ENCODE peak calls at places on chromosomes 13 and 19, in four cellular contexts. Z is A549, A is left ventricle myocardium inferior, W is aorta. M is an unnamed sample.

GRCh38 chr19:45498411-45499195 is at the start of gene PPM1N:
- DNase-seq in Z (no peak), A (no peak), W (no peak), M (no peak)

GRCh38 chr19:13026478-13026999 is 31.3 kb downstream of the NFIX start:
- DNase-seq in Z (peak; percentile 39), A (no peak), W (no peak), M (peak; percentile 71)

GRCh38 chr19:7849631-7850428 is 19.8 kb downstream of the EVI5L start:
- DNase-seq in Z (no peak), A (no peak), W (no peak), M (no peak)

GRCh38 chr19:39671739-39672363 is 16.1 kb downstream of the LGALS16 start:
- DNase-seq in Z (peak; percentile 83), A (no peak), W (no peak), M (no peak)

GRCh38 chr13:85223883-85224656 is 575.1 kb downstream of the SLITRK6 start:
- DNase-seq in Z (no peak), A (no peak), W (no peak), M (no peak)

GRCh38 chr19:40716031-40716654 is 543 bp downstream of the COQ8B start:
- DNase-seq in Z (peak; percentile 93), A (no peak), W (no peak), M (peak; percentile 73)

GRCh38 chr13:43751624-43752023 is 35.1 kb downstream of the ENOX1 start:
- DNase-seq in Z (no peak), A (no peak), W (no peak), M (no peak)

GRCh38 chr13:110047511-110047910 is 259.4 kb downstream of the COL4A1 start:
- DNase-seq in Z (no peak), A (peak; percentile 81), W (peak; percentile 81), M (peak; percentile 93)

GRCh38 chr13:46181799-46182490 is at the start of gene LCP1:
- DNase-seq in Z (no peak), A (no peak), W (no peak), M (no peak)

GRCh38 chr13:75437582-75438318 is 44.2 kb downstream of the TBC1D4 start:
- DNase-seq in Z (no peak), A (no peak), W (no peak), M (no peak)

GRCh38 chr19:14135355-14135754 is 1.0 kb downstream of the ASF1B start:
- DNase-seq in Z (no peak), A (no peak), W (no peak), M (no peak)

GRCh38 chr13:34942732-34943674 is 933 bp downstream of the NBEA start:
- DNase-seq in Z (peak; percentile 38), A (peak; percentile 24), W (peak; percentile 34), M (peak; percentile 2)

DNA sequence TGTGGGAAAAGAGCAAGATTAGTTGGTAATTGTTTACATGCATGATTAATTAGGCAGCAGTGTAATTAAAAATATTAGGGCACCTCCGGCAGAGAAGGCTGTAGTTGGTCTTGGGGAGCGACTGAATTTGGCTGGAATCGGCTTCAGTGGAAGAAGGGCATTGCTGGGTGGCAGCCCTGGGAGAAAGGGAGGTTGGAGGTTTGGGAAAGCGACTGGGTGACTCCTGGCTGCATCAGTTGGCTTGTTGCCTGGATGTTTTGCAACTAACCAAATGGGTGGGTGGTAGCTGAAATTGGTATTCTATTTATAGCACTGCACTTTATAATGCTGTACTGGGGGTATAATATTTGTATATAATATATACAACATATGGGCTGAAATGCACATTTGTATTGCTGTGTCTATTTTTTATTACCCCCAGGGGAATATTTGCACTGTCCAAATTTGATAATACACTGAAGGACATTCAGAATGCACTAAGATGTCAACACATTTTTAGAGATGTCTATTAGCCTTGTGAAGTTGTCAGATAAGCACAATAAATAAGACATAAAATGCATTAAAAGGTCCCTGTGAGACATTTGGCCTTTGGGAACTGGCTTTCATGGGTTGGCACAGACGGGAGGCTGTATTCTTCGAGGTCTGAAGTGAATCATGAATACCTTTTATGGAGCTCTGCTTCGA is 1.7 kb downstream of the B3GLCT start:
- DNase-seq in Z (no peak), A (no peak), W (no peak), M (peak; percentile 66)
- H3K4me3 ChIP-seq in Z (peak overlapping the region; percentile 71), A (peak overlapping the region; percentile 78), W (peak overlapping the region; percentile 14), M (peak overlapping the region; percentile 64)

GRCh38 chr13:39376088-39376487 is 226.9 kb downstream of the LHFPL6 start:
- DNase-seq in Z (no peak), A (no peak), W (no peak), M (no peak)
- H3K4me3 ChIP-seq in Z (no peak overlapping the region), A (no peak overlapping the region), W (no peak overlapping the region), M (no peak overlapping the region)

DNA sequence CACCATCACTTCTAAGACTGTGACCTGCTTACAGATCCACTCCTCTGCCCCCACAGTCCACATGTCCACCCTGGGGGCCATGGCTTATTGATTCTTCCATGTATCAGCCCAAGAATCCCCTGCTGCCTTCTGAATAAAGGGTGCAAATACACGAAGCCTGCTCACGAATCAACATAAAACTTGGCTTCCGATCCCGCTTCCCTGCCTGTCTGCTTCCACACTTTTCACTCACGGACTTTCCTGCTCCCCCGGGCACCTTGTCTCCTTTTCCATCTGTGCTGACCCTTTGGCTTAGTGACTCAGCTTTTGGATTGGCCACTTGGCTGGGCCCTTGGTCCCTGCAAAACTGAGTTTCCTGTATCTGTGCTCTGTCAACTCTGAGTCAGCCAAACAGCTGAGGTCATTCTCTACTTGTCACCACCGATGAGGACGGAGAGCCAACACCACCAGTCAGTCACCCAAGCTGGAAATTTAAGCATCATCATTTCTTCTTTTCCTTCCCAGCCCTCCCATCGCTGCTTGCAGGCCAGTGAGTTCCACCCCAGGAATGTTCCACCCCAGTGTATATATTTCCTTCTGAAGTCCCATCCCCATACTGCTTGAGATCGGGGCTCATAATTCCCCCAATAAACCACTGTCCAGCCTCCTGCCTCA is 11.4 kb upstream of the USP12 start:
- DNase-seq in Z (peak; percentile 84), A (peak; percentile 58), W (peak; percentile 82), M (peak; percentile 94)
- H3K4me3 ChIP-seq in Z (peak overlapping the region; percentile 15), A (no peak overlapping the region), W (no peak overlapping the region), M (peak overlapping the region; percentile 3)

DNA sequence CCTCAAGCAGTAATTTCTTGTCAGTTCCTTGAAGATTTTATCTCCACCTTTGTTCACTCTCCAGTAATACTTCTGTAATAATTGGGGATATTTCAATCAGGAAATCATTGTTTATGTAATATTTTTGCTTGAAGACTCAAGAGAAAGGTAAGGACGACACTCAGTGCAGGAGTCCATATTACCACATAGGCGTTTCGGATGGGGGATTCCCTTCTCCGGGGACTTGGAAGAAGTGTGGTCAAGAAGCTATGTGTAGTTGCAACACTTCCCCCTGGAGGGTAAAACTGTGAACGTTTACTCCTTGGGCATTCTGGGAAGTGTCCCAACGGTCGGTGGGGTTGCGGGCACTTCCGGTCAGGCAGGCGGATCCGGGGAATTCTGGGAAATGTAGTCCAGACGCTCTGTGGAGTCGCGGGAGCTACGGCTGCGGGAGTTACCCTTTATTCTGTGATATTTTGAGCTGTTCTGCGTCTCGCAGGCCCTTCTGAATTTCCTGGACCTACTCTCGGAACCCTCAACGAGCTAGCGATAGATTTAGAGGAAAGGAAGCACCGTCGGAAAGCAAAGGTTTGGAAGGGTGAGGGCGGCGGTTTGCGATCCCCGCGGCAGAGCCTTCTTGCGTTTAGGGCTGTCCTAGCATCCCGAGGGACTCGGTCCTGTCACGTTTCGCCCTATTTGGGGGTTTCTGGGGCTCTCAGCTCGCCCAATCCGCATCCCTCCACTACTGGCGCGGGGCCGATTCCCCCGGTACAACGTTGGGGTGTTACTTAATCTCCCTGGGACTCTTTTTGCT is at the start of gene ZNF221:
- DNase-seq in Z (peak; percentile 99), A (peak; percentile 87), W (peak; percentile 95), M (peak; percentile 94)
- H3K4me3 ChIP-seq in Z (peak within 1 kb of the TSS; percentile 67), A (peak within 1 kb of the TSS; percentile 94), W (peak within 1 kb of the TSS; percentile 86), M (peak within 1 kb of the TSS; percentile 59)

DNA sequence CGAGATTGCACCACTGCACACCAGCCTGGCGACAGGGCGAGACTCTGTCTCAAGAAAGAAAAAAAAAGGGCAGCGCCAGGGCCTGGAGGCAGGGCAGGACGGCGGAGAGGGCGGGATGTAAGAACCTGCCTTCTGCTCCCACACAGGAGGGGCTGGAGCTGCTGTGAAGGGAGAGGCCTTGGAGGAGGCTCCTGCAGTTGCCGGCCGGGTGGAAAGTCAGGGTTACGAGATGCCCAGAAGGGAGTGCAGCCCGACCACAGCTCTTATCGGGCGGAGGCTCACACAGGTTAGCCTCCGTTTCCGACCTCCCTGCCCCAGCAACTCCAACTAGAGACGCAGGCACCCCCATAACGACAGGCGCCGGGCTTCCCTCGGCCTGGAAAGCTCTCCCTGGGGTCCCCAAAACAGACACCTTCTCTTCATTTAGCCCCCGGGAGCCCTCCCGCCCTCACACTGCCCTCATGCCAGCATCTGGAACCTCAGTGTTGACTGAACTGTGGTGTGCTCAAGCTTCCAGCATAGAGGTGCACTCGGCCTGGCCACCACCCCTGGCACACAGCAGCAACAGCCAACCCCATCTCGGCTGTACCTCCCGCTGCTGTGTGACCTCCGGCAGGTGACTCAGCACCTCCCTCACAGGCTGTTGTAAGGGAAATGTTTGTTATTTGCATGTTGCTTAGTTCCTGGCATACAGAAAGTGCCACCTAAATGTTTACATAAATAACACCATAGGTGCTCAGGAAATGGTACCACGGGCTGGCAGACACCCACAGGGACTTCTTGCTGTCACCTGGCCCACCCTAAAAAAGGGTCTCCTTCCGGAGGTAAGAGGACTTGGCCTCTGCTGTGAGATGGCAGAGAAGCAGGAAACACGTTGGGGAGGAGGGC is 1.3 kb downstream of the PLPP2 start:
- DNase-seq in Z (peak; percentile 86), A (no peak), W (no peak), M (peak; percentile 63)
- H3K4me3 ChIP-seq in Z (peak overlapping the region; percentile 87), A (peak overlapping the region; percentile 58), W (no peak overlapping the region), M (peak overlapping the region; percentile 50)

GRCh38 chr19:21602105-21602658 is 96.8 kb downstream of the ZNF429 start:
- DNase-seq in Z (no peak), A (no peak), W (no peak), M (no peak)

GRCh38 chr19:21604941-21605548 is 99.6 kb downstream of the ZNF429 start:
- DNase-seq in Z (no peak), A (no peak), W (no peak), M (no peak)

GRCh38 chr19:21607453-21607852 is 102.1 kb downstream of the ZNF429 start:
- DNase-seq in Z (no peak), A (no peak), W (no peak), M (no peak)

GRCh38 chr19:21603431-21604153 is 98.2 kb downstream of the ZNF429 start:
- DNase-seq in Z (no peak), A (no peak), W (no peak), M (no peak)

GRCh38 chr19:21604351-21604926 is 99.0 kb downstream of the ZNF429 start:
- DNase-seq in Z (no peak), A (no peak), W (no peak), M (peak; percentile 35)
- H3K4me3 ChIP-seq in Z (no peak overlapping the region), A (peak overlapping the region; percentile 67), W (peak overlapping the region; percentile 65), M (peak overlapping the region; percentile 45)